ENCODE peak calls at places on chromosomes 6 and 20, in eight cellular contexts. I is K562, E is ovary, J is HepG2, K is A549, Z is H1, F is transverse colon, C is upper lobe of left lung. R is an unnamed sample.

GRCh38 chr20:36342721-36343120 is 36.6 kb downstream of the DLGAP4 start:
- DNase-seq in I (no peak), C (no peak), E (no peak), J (no peak), K (no peak), F (no peak), Z (no peak), R (no peak)

GRCh38 chr6:7146079-7146828 is 38.5 kb downstream of the RREB1 start:
- DNase-seq in I (no peak), K (no peak), C (no peak), E (no peak), F (peak; percentile 77), Z (no peak), J (peak; percentile 84), R (no peak)

GRCh38 chr6:159116343-159116742 is 52.9 kb upstream of the FNDC1 start:
- DNase-seq in F (peak; percentile 36), Z (no peak), J (no peak), C (no peak), K (no peak), I (no peak), E (no peak), R (no peak)

GRCh38 chr6:154882107-154882506 is 113.0 kb upstream of the TIAM2 start:
- DNase-seq in F (no peak), C (no peak), Z (no peak), I (no peak), K (no peak), E (no peak), J (no peak), R (no peak)

GRCh38 chr6:105212587-105212986 is 32.8 kb upstream of the POPDC3 start:
- DNase-seq in F (no peak), I (no peak), C (no peak), J (no peak), Z (no peak), E (no peak), K (no peak), R (no peak)

GRCh38 chr6:104574135-104574750 is 285.5 kb downstream of the HACE1 start:
- DNase-seq in E (no peak), Z (no peak), J (no peak), C (no peak), I (no peak), F (no peak), K (no peak), R (no peak)

GRCh38 chr20:61776491-61776890 is 289.2 kb downstream of the TAF4 start:
- DNase-seq in F (no peak), I (no peak), J (no peak), C (no peak), K (no peak), Z (no peak), E (no peak), R (no peak)

GRCh38 chr20:41233976-41234514 is 83.5 kb downstream of the ZHX3 start:
- DNase-seq in E (no peak), J (no peak), F (no peak), K (no peak), I (no peak), C (no peak), Z (no peak), R (no peak)

GRCh38 chr6:168152306-168152963 is 73.4 kb upstream of the FRMD1 start:
- DNase-seq in F (no peak), K (no peak), Z (no peak), E (no peak), I (no peak), J (no peak), C (no peak), R (no peak)

GRCh38 chr6:129874837-129875236 is 13.7 kb upstream of the TMEM244 start:
- DNase-seq in E (no peak), C (no peak), K (no peak), J (no peak), I (no peak), F (no peak), Z (no peak), R (no peak)

GRCh38 chr6:109867009-109867969 is 110.8 kb upstream of the GPR6 start:
- DNase-seq in C (no peak), J (no peak), E (peak; percentile 51), I (no peak), K (no peak), Z (no peak), F (no peak), R (peak; percentile 40)

GRCh38 chr20:6590891-6591679 is 176.4 kb upstream of the BMP2 start:
- DNase-seq in C (no peak), K (no peak), I (no peak), E (no peak), J (no peak), F (peak; percentile 48), Z (no peak), R (no peak)

DNA sequence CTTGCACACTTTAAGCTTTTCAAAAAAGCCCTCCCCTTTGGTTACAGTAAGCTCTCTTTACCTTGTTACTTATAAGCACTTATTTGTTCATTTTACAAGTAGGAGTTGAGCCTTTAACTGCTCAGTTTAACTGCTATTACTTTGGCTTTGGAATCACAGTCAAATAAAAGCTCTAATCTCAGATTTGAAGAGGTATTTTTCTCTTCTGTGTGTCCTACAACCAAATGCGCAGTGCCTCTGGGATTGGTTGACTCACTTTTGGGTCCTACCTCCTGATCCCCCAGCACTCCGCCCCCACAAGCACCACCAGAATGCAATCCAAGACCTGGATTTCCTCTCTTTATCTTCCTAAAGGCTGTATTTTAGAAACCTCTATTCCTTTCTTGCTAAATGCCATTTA is 2.5 kb downstream of the NCOA7 start:
- DNase-seq in E (no peak), K (no peak), F (no peak), J (no peak), C (no peak), Z (no peak), I (no peak), R (no peak)
- H3K27ac ChIP-seq in E (no peak overlapping the region), K (peak overlapping the region; percentile 42), F (no peak overlapping the region), J (no peak overlapping the region), C (peak overlapping the region; percentile 8), Z (no peak overlapping the region), I (no peak overlapping the region), R (peak overlapping the region; percentile 34)

GRCh38 chr6:19822134-19822533 is 15.0 kb upstream of the ID4 start:
- DNase-seq in I (no peak), F (no peak), C (no peak), K (no peak), Z (no peak), E (no peak), J (no peak), R (no peak)

GRCh38 chr6:19824058-19824807 is 12.9 kb upstream of the ID4 start:
- DNase-seq in E (no peak), F (no peak), K (no peak), J (no peak), C (no peak), I (no peak), Z (no peak), R (no peak)

GRCh38 chr6:19818805-19819204 is 18.4 kb upstream of the ID4 start:
- DNase-seq in C (no peak), E (no peak), K (no peak), F (no peak), Z (no peak), J (no peak), I (no peak), R (no peak)
- TF ChIP-seq EP300 in C (no peak), E (no peak), K (no peak), F (no peak), Z (no peak), J (no peak), I (no peak), R (no peak)

GRCh38 chr6:63872233-63872632 is 236.6 kb downstream of the PHF3 start:
- DNase-seq in E (no peak), Z (no peak), F (no peak), K (no peak), J (no peak), C (no peak), I (no peak), R (no peak)
- TF ChIP-seq CTCF in E (no peak), Z (no peak), F (no peak), K (no peak), J (no peak), C (no peak), I (no peak), R (no peak)

GRCh38 chr6:138162947-138163569 is 1.3 kb downstream of the ARFGEF3 start:
- DNase-seq in I (no peak), K (no peak), Z (no peak), C (no peak), F (no peak), J (no peak), E (no peak), R (no peak)
- H3K27ac ChIP-seq in I (no peak overlapping the region), K (no peak overlapping the region), Z (no peak overlapping the region), C (peak overlapping the region; percentile 12), F (peak overlapping the region; percentile 83), J (no peak overlapping the region), E (no peak overlapping the region), R (no peak overlapping the region)

DNA sequence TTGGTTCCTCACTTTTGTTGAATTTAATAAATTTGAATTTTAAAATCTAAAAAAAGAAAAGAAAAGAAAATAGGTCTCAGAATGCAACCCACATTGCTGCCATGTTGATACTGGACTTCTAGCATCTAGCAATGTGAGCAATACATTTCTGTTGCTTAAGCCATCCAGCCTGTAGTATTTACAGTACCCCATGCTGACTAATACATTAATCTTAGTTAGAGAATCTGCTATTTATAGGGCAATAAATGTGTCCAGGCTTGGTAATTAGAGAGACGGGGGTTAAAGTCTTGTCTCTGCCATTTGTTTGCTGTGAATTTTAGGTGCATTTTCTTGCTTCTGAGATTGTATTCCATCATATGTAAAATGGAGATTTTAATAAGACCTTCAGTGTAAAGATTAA is 471.3 kb downstream of the DHX35 start:
- DNase-seq in F (no peak), C (no peak), I (no peak), Z (no peak), K (no peak), E (no peak), J (no peak), R (no peak)
- TF ChIP-seq EP300 in F (no peak), C (no peak), I (no peak), Z (no peak), K (no peak), E (no peak), J (no peak), R (no peak)

GRCh38 chr6:31631681-31632278 is 11.3 kb downstream of the PRRC2A start:
- DNase-seq in K (no peak), E (no peak), J (no peak), F (no peak), C (peak; percentile 79), I (no peak), Z (no peak), R (no peak)
- TF ChIP-seq CTCF in K (no peak), E (no peak), J (no peak), F (no peak), C (no peak), I (no peak), Z (no peak), R (no peak)

GRCh38 chr6:70884074-70884983 is 72.5 kb downstream of the B3GAT2 start:
- DNase-seq in C (peak; percentile 36), E (peak; percentile 35), J (peak; percentile 59), F (peak; percentile 52), I (peak; percentile 79), Z (peak; percentile 29), K (peak; percentile 57), R (no peak)

GRCh38 chr6:70894001-70894400 is 62.9 kb downstream of the B3GAT2 start:
- DNase-seq in F (no peak), I (no peak), Z (no peak), J (no peak), K (no peak), E (no peak), C (peak; percentile 48), R (no peak)

GRCh38 chr6:70886661-70887060 is 70.2 kb downstream of the B3GAT2 start:
- DNase-seq in Z (no peak), J (no peak), F (peak; percentile 13), E (no peak), K (no peak), C (no peak), I (no peak), R (no peak)

GRCh38 chr6:70889270-70889669 is 67.6 kb downstream of the B3GAT2 start:
- DNase-seq in Z (no peak), I (no peak), E (no peak), J (no peak), C (no peak), F (no peak), K (no peak), R (no peak)
- H3K27ac ChIP-seq in Z (no peak overlapping the region), I (no peak overlapping the region), E (no peak overlapping the region), J (no peak overlapping the region), C (no peak overlapping the region), F (no peak overlapping the region), K (no peak overlapping the region), R (no peak overlapping the region)

R was measured in tibial nerve.